ENCODE peak calls at places on chromosome 20, in nine cellular contexts. W is germinal center; K is stimulated activated CD8-positive, alpha-beta memory T cell treated with anti-CD3 and anti-CD28 coated beads, Interleukin-7, amount 100 ng/mL, for 4 hours; E is SJCRH30; T is fibroblast of mammary gland; Y is effector CD4-positive, alpha-beta T cell; G is aorta; L is iPS-NIHi11; C is activated CD4-positive, alpha-beta T cell treated with anti-CD3 and anti-CD28 coated beads for 4 hours. F is an unnamed sample.

GRCh38 chr20:17344775-17345174 is 117.9 kb downstream of the PCSK2 start:
- DNase-seq in W (no peak), C (no peak), Y (no peak), K (no peak), L (no peak), T (no peak), E (no peak), G (no peak), F (no peak)

GRCh38 chr20:49569403-49570115 is 1.6 kb upstream of the PTGIS start:
- DNase-seq in K (no peak), T (no peak), G (no peak), W (no peak), Y (no peak), C (no peak), L (no peak), E (peak), F (no peak)

GRCh38 chr20:57794600-57795346 is 85.0 kb upstream of the PMEPA1 start:
- DNase-seq in L (no peak), G (peak), Y (no peak), W (no peak), K (no peak), C (no peak), E (peak), T (no peak), F (peak)

GRCh38 chr20:3659492-3660261 is 3.5 kb downstream of the GFRA4 start:
- DNase-seq in L (peak), G (peak), W (no peak), K (no peak), T (no peak), E (no peak), Y (no peak), C (no peak), F (no peak)

GRCh38 chr20:15061061-15061430 is 723.6 kb upstream of the FLRT3 start:
- DNase-seq in K (no peak), C (no peak), Y (no peak), T (no peak), G (no peak), W (no peak), E (no peak), L (no peak), F (no peak)

GRCh38 chr20:40688129-40689099 is 622 bp downstream of the MAFB start:
- DNase-seq in Y (no peak), K (no peak), W (no peak), T (peak), C (no peak), L (no peak), E (no peak), G (peak), F (peak)

GRCh38 chr20:32072168-32072721 is 20.2 kb downstream of the HCK start:
- DNase-seq in G (no peak), Y (no peak), E (peak), T (no peak), W (no peak), C (no peak), K (no peak), L (no peak), F (peak)

GRCh38 chr20:37505263-37506165 is 15.5 kb upstream of the NNAT start:
- DNase-seq in T (no peak), G (no peak), E (peak), Y (no peak), W (no peak), C (no peak), L (no peak), K (no peak), F (no peak)

GRCh38 chr20:13783528-13783927 is 1.2 kb downstream of the ESF1 start:
- DNase-seq in K (no peak), L (no peak), W (no peak), C (no peak), G (no peak), Y (no peak), T (no peak), E (no peak), F (no peak)

GRCh38 chr20:25061103-25061799 is 3.3 kb upstream of the ACSS1 start:
- DNase-seq in E (no peak), W (no peak), L (no peak), G (peak), C (no peak), T (no peak), K (no peak), Y (no peak), F (no peak)

GRCh38 chr20:11376998-11377397 is 540.7 kb upstream of the BTBD3 start:
- DNase-seq in T (peak), Y (no peak), K (no peak), L (no peak), W (no peak), E (no peak), G (no peak), C (no peak), F (peak)

F was measured in HT1080.